ENCODE peak calls at places on chromosomes 16 and 17, in seven cellular contexts. W, S, O, Y, J, A and M are unnamed samples.

GRCh38 chr17:39867084-39867890 is 715 bp upstream of the ZPBP2 start:
- DNase-seq in W (no peak), S (no peak), O (no peak), Y (no peak), J (no peak), A (peak), M (no peak)

GRCh38 chr17:83101805-83102480 is 22.5 kb downstream of the METRNL start:
- DNase-seq in W (no peak), S (no peak), O (no peak), Y (no peak), J (no peak), A (no peak), M (no peak)

GRCh38 chr17:10761281-10761680 is 31.5 kb upstream of the TMEM220 start:
- DNase-seq in W (no peak), S (no peak), O (no peak), Y (no peak), J (no peak), A (no peak), M (no peak)

GRCh38 chr17:1686086-1686485 is 1.4 kb upstream of the PRPF8 start:
- DNase-seq in W (no peak), S (no peak), O (no peak), Y (no peak), J (no peak), A (no peak), M (no peak)

GRCh38 chr17:1367351-1367745 is 32.7 kb downstream of the YWHAE start:
- DNase-seq in W (no peak), S (no peak), O (no peak), Y (no peak), J (no peak), A (no peak), M (no peak)

GRCh38 chr17:1058423-1059130 is 61.6 kb downstream of the TIMM22 start:
- DNase-seq in W (peak), S (no peak), O (peak), Y (peak), J (peak), A (no peak), M (no peak)

GRCh38 chr17:50219345-50219744 is 17.9 kb upstream of the COL1A1 start:
- DNase-seq in W (no peak), S (no peak), O (no peak), Y (no peak), J (no peak), A (no peak), M (no peak)

GRCh38 chr16:11087691-11088431 is 143.5 kb downstream of the CLEC16A start:
- DNase-seq in W (no peak), S (no peak), O (no peak), Y (no peak), J (no peak), A (no peak), M (no peak)

GRCh38 chr17:73911726-73912359 is 267.6 kb upstream of the SDK2 start:
- DNase-seq in W (no peak), S (no peak), O (no peak), Y (no peak), J (no peak), A (no peak), M (no peak)

GRCh38 chr17:73912360-73912746 is 268.1 kb upstream of the SDK2 start:
- DNase-seq in W (no peak), S (no peak), O (no peak), Y (no peak), J (no peak), A (no peak), M (no peak)

GRCh38 chr17:73910216-73910615 is 266.0 kb upstream of the SDK2 start:
- DNase-seq in W (no peak), S (no peak), O (no peak), Y (no peak), J (no peak), A (no peak), M (no peak)

GRCh38 chr17:73909156-73909555 is 264.9 kb upstream of the SDK2 start:
- DNase-seq in W (no peak), S (no peak), O (no peak), Y (no peak), J (no peak), A (no peak), M (no peak)

GRCh38 chr17:73914536-73915274 is 270.5 kb upstream of the SDK2 start:
- DNase-seq in W (no peak), S (no peak), O (no peak), Y (no peak), J (no peak), A (no peak), M (no peak)
- H3K27ac ChIP-seq in W (no peak), S (no peak), O (no peak), Y (no peak), J (no peak), A (no peak), M (no peak)

DNA sequence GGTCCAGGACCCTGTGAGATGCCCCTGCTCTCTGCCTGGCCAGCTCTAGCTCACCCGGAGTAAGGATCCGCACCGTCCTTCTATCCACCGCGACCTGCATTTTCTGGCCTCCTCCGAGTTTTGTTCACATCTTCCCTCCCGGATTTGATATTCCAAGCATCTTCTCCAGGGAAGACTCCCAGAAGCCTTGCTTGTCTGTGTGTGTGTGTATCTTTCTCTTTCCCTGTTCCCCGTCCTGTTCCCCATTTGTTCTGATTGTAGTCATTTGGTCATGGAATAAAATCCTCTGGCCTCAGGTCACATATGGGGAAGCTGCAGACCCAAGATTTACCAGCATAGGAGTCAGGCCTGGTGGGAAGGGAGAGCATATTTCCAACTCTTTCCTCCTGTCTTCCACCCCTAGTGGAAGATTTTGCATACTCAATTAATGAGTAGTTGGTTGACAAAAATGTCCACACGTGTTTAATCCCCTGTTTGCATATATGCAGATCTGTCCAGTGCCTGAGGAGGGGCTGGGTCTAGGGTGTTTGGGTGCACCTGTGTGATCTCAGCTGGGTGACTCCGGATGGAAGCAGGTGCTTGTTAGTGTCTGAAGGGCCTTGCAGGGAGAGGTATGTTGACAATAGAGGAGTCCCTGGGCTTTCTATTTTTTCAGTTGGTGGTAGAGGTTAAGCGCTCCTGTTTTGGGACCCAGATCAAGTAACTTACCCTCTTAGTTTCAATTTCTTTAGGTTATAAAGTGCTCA is 1.9 kb downstream of the PRAC1 start:
- DNase-seq in W (no peak), S (no peak), O (no peak), Y (no peak), J (no peak), A (no peak), M (no peak)
- H3K9ac ChIP-seq in W (no peak), S (no peak), O (no peak), Y (no peak), J (no peak), A (no peak), M (peak)

GRCh38 chr17:75036643-75037268 is 10.0 kb downstream of the ATP5PD start:
- DNase-seq in W (peak), S (no peak), O (peak), Y (peak), J (no peak), A (no peak), M (peak)
- TF ChIP-seq POLR2AphosphoS5 in W (no peak), S (no peak), O (no peak), Y (peak), J (no peak), A (no peak), M (peak)

GRCh38 chr17:7029659-7030058 is 6.2 kb upstream of the SLC16A13 start:
- DNase-seq in W (no peak), S (no peak), O (no peak), Y (peak), J (no peak), A (no peak), M (no peak)
- H3K27ac ChIP-seq in W (no peak), S (no peak), O (no peak), Y (peak), J (no peak), A (peak), M (peak)